ENCODE peak calls at places on chromosomes 11 and 22, in seven cellular contexts. One of them, this sample, is unnamed.

GRCh38 chr11:12223771-12224536 is 113.6 kb downstream of the MICAL2 start:
- DNase-seq in neural progenitor cell: no peak
- DNase-seq in activated CD4-positive, CD25-positive, alpha-beta regulatory T cell treated with anti-CD3 and anti-CD28 coated beads, Interleukin-2, amount 50 U/mL, for 16 hours: no peak
- DNase-seq in T-cell: no peak
- DNase-seq in islet precursor cell: peak
- DNase-seq in iris pigment epithelial cell: no peak
- DNase-seq in EL: no peak
- DNase-seq in this sample: no peak

GRCh38 chr11:117220568-117220967 is 11.3 kb downstream of the PCSK7 start:
- DNase-seq in iris pigment epithelial cell: no peak
- DNase-seq in neural progenitor cell: no peak
- DNase-seq in activated CD4-positive, CD25-positive, alpha-beta regulatory T cell treated with anti-CD3 and anti-CD28 coated beads, Interleukin-2, amount 50 U/mL, for 16 hours: no peak
- DNase-seq in EL: no peak
- DNase-seq in T-cell: no peak
- DNase-seq in islet precursor cell: no peak
- DNase-seq in this sample: no peak

GRCh38 chr22:24178502-24179440 is 2.5 kb upstream of the SUSD2 start:
- DNase-seq in neural progenitor cell: peak
- DNase-seq in iris pigment epithelial cell: no peak
- DNase-seq in T-cell: no peak
- DNase-seq in activated CD4-positive, CD25-positive, alpha-beta regulatory T cell treated with anti-CD3 and anti-CD28 coated beads, Interleukin-2, amount 50 U/mL, for 16 hours: no peak
- DNase-seq in EL: no peak
- DNase-seq in islet precursor cell: no peak
- DNase-seq in this sample: no peak

GRCh38 chr11:113238721-113239120 is 75.7 kb upstream of the TTC12 start:
- DNase-seq in T-cell: no peak
- DNase-seq in iris pigment epithelial cell: no peak
- DNase-seq in EL: no peak
- DNase-seq in neural progenitor cell: no peak
- DNase-seq in activated CD4-positive, CD25-positive, alpha-beta regulatory T cell treated with anti-CD3 and anti-CD28 coated beads, Interleukin-2, amount 50 U/mL, for 16 hours: no peak
- DNase-seq in islet precursor cell: no peak
- DNase-seq in this sample: no peak

GRCh38 chr11:85809881-85810280 is 1.1 kb downstream of the SYTL2 start:
- DNase-seq in neural progenitor cell: peak
- DNase-seq in EL: peak
- DNase-seq in T-cell: peak
- DNase-seq in islet precursor cell: peak
- DNase-seq in iris pigment epithelial cell: peak
- DNase-seq in activated CD4-positive, CD25-positive, alpha-beta regulatory T cell treated with anti-CD3 and anti-CD28 coated beads, Interleukin-2, amount 50 U/mL, for 16 hours: no peak
- DNase-seq in this sample: peak

GRCh38 chr22:32413715-32414114 is 1.7 kb upstream of the RTCB start:
- DNase-seq in EL: peak
- DNase-seq in neural progenitor cell: no peak
- DNase-seq in iris pigment epithelial cell: peak
- DNase-seq in activated CD4-positive, CD25-positive, alpha-beta regulatory T cell treated with anti-CD3 and anti-CD28 coated beads, Interleukin-2, amount 50 U/mL, for 16 hours: no peak
- DNase-seq in T-cell: no peak
- DNase-seq in islet precursor cell: no peak
- DNase-seq in this sample: no peak

GRCh38 chr11:117180020-117180419 is 1.5 kb downstream of the SIDT2 start:
- DNase-seq in neural progenitor cell: no peak
- DNase-seq in islet precursor cell: peak
- DNase-seq in T-cell: no peak
- DNase-seq in iris pigment epithelial cell: no peak
- DNase-seq in activated CD4-positive, CD25-positive, alpha-beta regulatory T cell treated with anti-CD3 and anti-CD28 coated beads, Interleukin-2, amount 50 U/mL, for 16 hours: no peak
- DNase-seq in EL: peak
- DNase-seq in this sample: no peak

GRCh38 chr11:12674936-12675696 is 895 bp downstream of the TEAD1 start:
- DNase-seq in islet precursor cell: no peak
- DNase-seq in neural progenitor cell: peak
- DNase-seq in EL: peak
- DNase-seq in iris pigment epithelial cell: no peak
- DNase-seq in activated CD4-positive, CD25-positive, alpha-beta regulatory T cell treated with anti-CD3 and anti-CD28 coated beads, Interleukin-2, amount 50 U/mL, for 16 hours: no peak
- DNase-seq in T-cell: no peak
- DNase-seq in this sample: no peak

GRCh38 chr22:27019827-27020226 is 362.4 kb downstream of the MIAT start:
- DNase-seq in EL: no peak
- DNase-seq in activated CD4-positive, CD25-positive, alpha-beta regulatory T cell treated with anti-CD3 and anti-CD28 coated beads, Interleukin-2, amount 50 U/mL, for 16 hours: no peak
- DNase-seq in neural progenitor cell: no peak
- DNase-seq in iris pigment epithelial cell: no peak
- DNase-seq in islet precursor cell: peak
- DNase-seq in T-cell: no peak
- DNase-seq in this sample: no peak

GRCh38 chr11:125201525-125202121 is 37.1 kb downstream of the PKNOX2 start:
- DNase-seq in EL: no peak
- DNase-seq in iris pigment epithelial cell: no peak
- DNase-seq in neural progenitor cell: peak
- DNase-seq in islet precursor cell: no peak
- DNase-seq in activated CD4-positive, CD25-positive, alpha-beta regulatory T cell treated with anti-CD3 and anti-CD28 coated beads, Interleukin-2, amount 50 U/mL, for 16 hours: no peak
- DNase-seq in T-cell: no peak
- DNase-seq in this sample: no peak

GRCh38 chr11:1116104-1116503 is 41.4 kb downstream of the MUC2 start:
- DNase-seq in neural progenitor cell: no peak
- DNase-seq in EL: no peak
- DNase-seq in iris pigment epithelial cell: no peak
- DNase-seq in activated CD4-positive, CD25-positive, alpha-beta regulatory T cell treated with anti-CD3 and anti-CD28 coated beads, Interleukin-2, amount 50 U/mL, for 16 hours: no peak
- DNase-seq in T-cell: no peak
- DNase-seq in islet precursor cell: peak
- DNase-seq in this sample: peak